ENCODE peak calls at places on chromosomes 2 and 18, in seven cellular contexts. One of them, this sample, is unnamed.

GRCh38 chr2:173909846-173910245 is 55.3 kb downstream of the SP3 start:
- ATAC-seq in Panc1: no peak
- ATAC-seq in GM23338: no peak
- ATAC-seq in upper lobe of left lung: no peak
- ATAC-seq in K562: no peak
- ATAC-seq in GM12878: no peak
- ATAC-seq in HCT116: no peak
- ATAC-seq in this sample: no peak

GRCh38 chr2:162890690-162891311 is 52.2 kb upstream of the KCNH7 start:
- ATAC-seq in HCT116: peak; percentile 74
- ATAC-seq in Panc1: peak; percentile 90
- ATAC-seq in upper lobe of left lung: peak; percentile 66
- ATAC-seq in GM12878: peak; percentile 88
- ATAC-seq in GM23338: peak; percentile 53
- ATAC-seq in K562: peak; percentile 58
- ATAC-seq in this sample: no peak

GRCh38 chr2:232871835-232872736 is 2.0 kb downstream of the SNORC start:
- ATAC-seq in GM23338: no peak
- ATAC-seq in K562: no peak
- ATAC-seq in HCT116: no peak
- ATAC-seq in GM12878: no peak
- ATAC-seq in Panc1: no peak
- ATAC-seq in upper lobe of left lung: no peak
- ATAC-seq in this sample: no peak

GRCh38 chr18:13672657-13673056 is 53.7 kb downstream of the FAM210A start:
- ATAC-seq in K562: no peak
- ATAC-seq in upper lobe of left lung: no peak
- ATAC-seq in GM12878: no peak
- ATAC-seq in Panc1: no peak
- ATAC-seq in GM23338: no peak
- ATAC-seq in HCT116: no peak
- ATAC-seq in this sample: no peak

GRCh38 chr18:42707080-42707479 is 408.4 kb downstream of the RIT2 start:
- ATAC-seq in GM23338: no peak
- ATAC-seq in K562: no peak
- ATAC-seq in HCT116: no peak
- ATAC-seq in Panc1: no peak
- ATAC-seq in GM12878: no peak
- ATAC-seq in upper lobe of left lung: no peak
- ATAC-seq in this sample: no peak

GRCh38 chr18:76493213-76494107 is 1.6 kb downstream of the ZNF516 start:
- ATAC-seq in Panc1: no peak
- ATAC-seq in GM12878: peak; percentile 16
- ATAC-seq in HCT116: no peak
- ATAC-seq in GM23338: no peak
- ATAC-seq in upper lobe of left lung: peak; percentile 29
- ATAC-seq in K562: peak; percentile 50
- ATAC-seq in this sample: no peak

GRCh38 chr2:207876834-207877535 is 107.3 kb upstream of the FZD5 start:
- ATAC-seq in upper lobe of left lung: no peak
- ATAC-seq in Panc1: no peak
- ATAC-seq in K562: no peak
- ATAC-seq in GM23338: peak; percentile 63
- ATAC-seq in HCT116: no peak
- ATAC-seq in GM12878: no peak
- ATAC-seq in this sample: no peak

GRCh38 chr2:16063251-16063850 is 123.0 kb downstream of the MYCN start:
- ATAC-seq in GM12878: no peak
- ATAC-seq in Panc1: no peak
- ATAC-seq in GM23338: no peak
- ATAC-seq in K562: no peak
- ATAC-seq in upper lobe of left lung: no peak
- ATAC-seq in HCT116: no peak
- ATAC-seq in this sample: no peak

GRCh38 chr2:17799301-17800126 is 16.7 kb upstream of the MSGN1 start:
- ATAC-seq in upper lobe of left lung: no peak
- ATAC-seq in Panc1: no peak
- ATAC-seq in HCT116: no peak
- ATAC-seq in K562: no peak
- ATAC-seq in GM23338: no peak
- ATAC-seq in GM12878: peak; percentile 52
- ATAC-seq in this sample: no peak

GRCh38 chr2:174788291-174788929 is 24.1 kb upstream of the CHRNA1 start:
- ATAC-seq in GM12878: no peak
- ATAC-seq in HCT116: peak; percentile 88
- ATAC-seq in Panc1: no peak
- ATAC-seq in GM23338: peak; percentile 64
- ATAC-seq in K562: peak; percentile 92
- ATAC-seq in upper lobe of left lung: no peak
- ATAC-seq in this sample: no peak

GRCh38 chr2:213157242-213157641 is 5.8 kb upstream of the IKZF2 start:
- ATAC-seq in upper lobe of left lung: no peak
- ATAC-seq in GM12878: peak; percentile 80
- ATAC-seq in HCT116: no peak
- ATAC-seq in GM23338: no peak
- ATAC-seq in K562: no peak
- ATAC-seq in Panc1: no peak
- ATAC-seq in this sample: no peak

GRCh38 chr2:174325932-174326879 is 8.5 kb upstream of the SP9 start:
- ATAC-seq in upper lobe of left lung: peak; percentile 60
- ATAC-seq in K562: peak; percentile 87
- ATAC-seq in Panc1: peak; percentile 57
- ATAC-seq in HCT116: no peak
- ATAC-seq in GM12878: peak; percentile 53
- ATAC-seq in GM23338: peak; percentile 43
- ATAC-seq in this sample: peak; percentile 19

GRCh38 chr2:1601471-1602358 is 142.6 kb downstream of the PXDN start:
- ATAC-seq in HCT116: no peak
- ATAC-seq in Panc1: peak; percentile 3
- ATAC-seq in upper lobe of left lung: no peak
- ATAC-seq in GM12878: no peak
- ATAC-seq in K562: no peak
- ATAC-seq in GM23338: no peak
- ATAC-seq in this sample: peak; percentile 18

GRCh38 chr2:37645836-37646235 is 25.6 kb downstream of the CDC42EP3 start:
- ATAC-seq in upper lobe of left lung: no peak
- ATAC-seq in GM23338: no peak
- ATAC-seq in K562: peak; percentile 93
- ATAC-seq in HCT116: no peak
- ATAC-seq in GM12878: no peak
- ATAC-seq in Panc1: peak; percentile 21
- ATAC-seq in this sample: no peak

GRCh38 chr2:130853391-130853790 is 16.7 kb downstream of the ARHGEF4 start:
- ATAC-seq in upper lobe of left lung: no peak
- ATAC-seq in GM12878: no peak
- ATAC-seq in GM23338: peak; percentile 19
- ATAC-seq in K562: no peak
- ATAC-seq in Panc1: no peak
- ATAC-seq in HCT116: no peak
- ATAC-seq in this sample: no peak
- H3K27ac ChIP-seq in upper lobe of left lung: no peak overlapping the region
- H3K27ac ChIP-seq in GM12878: no peak overlapping the region
- H3K27ac ChIP-seq in GM23338: no peak overlapping the region
- H3K27ac ChIP-seq in K562: no peak overlapping the region
- H3K27ac ChIP-seq in Panc1: no peak overlapping the region
- H3K27ac ChIP-seq in HCT116: no peak overlapping the region
- H3K27ac ChIP-seq in this sample: no peak overlapping the region

GRCh38 chr2:217919781-217920351 is 82.9 kb downstream of the TNS1 start:
- ATAC-seq in upper lobe of left lung: no peak
- ATAC-seq in HCT116: no peak
- ATAC-seq in Panc1: no peak
- ATAC-seq in GM12878: no peak
- ATAC-seq in GM23338: peak; percentile 6
- ATAC-seq in K562: no peak
- ATAC-seq in this sample: peak; percentile 17
- TF ChIP-seq POLR2AphosphoS5 in upper lobe of left lung: peak; percentile 52
- TF ChIP-seq POLR2AphosphoS5 in HCT116: no peak
- TF ChIP-seq POLR2AphosphoS5 in Panc1: no peak
- TF ChIP-seq POLR2AphosphoS5 in GM12878: no peak
- TF ChIP-seq POLR2AphosphoS5 in GM23338: no peak
- TF ChIP-seq POLR2AphosphoS5 in K562: no peak
- TF ChIP-seq POLR2AphosphoS5 in this sample: peak; percentile 88

GRCh38 chr2:136167721-136168470 is 49.9 kb upstream of the CXCR4 start:
- ATAC-seq in upper lobe of left lung: no peak
- ATAC-seq in HCT116: no peak
- ATAC-seq in Panc1: no peak
- ATAC-seq in GM23338: no peak
- ATAC-seq in K562: no peak
- ATAC-seq in GM12878: no peak
- ATAC-seq in this sample: no peak

GRCh38 chr2:136168605-136169210 is 50.8 kb upstream of the CXCR4 start:
- ATAC-seq in K562: no peak
- ATAC-seq in Panc1: no peak
- ATAC-seq in GM23338: no peak
- ATAC-seq in upper lobe of left lung: no peak
- ATAC-seq in GM12878: no peak
- ATAC-seq in HCT116: no peak
- ATAC-seq in this sample: no peak

GRCh38 chr2:136173126-136173525 is 55.2 kb upstream of the CXCR4 start:
- ATAC-seq in K562: no peak
- ATAC-seq in GM23338: no peak
- ATAC-seq in HCT116: no peak
- ATAC-seq in GM12878: no peak
- ATAC-seq in upper lobe of left lung: no peak
- ATAC-seq in Panc1: no peak
- ATAC-seq in this sample: no peak

GRCh38 chr2:136175466-136175865 is 57.5 kb upstream of the CXCR4 start:
- ATAC-seq in upper lobe of left lung: no peak
- ATAC-seq in Panc1: no peak
- ATAC-seq in K562: no peak
- ATAC-seq in HCT116: no peak
- ATAC-seq in GM23338: no peak
- ATAC-seq in GM12878: no peak
- ATAC-seq in this sample: no peak

DNA sequence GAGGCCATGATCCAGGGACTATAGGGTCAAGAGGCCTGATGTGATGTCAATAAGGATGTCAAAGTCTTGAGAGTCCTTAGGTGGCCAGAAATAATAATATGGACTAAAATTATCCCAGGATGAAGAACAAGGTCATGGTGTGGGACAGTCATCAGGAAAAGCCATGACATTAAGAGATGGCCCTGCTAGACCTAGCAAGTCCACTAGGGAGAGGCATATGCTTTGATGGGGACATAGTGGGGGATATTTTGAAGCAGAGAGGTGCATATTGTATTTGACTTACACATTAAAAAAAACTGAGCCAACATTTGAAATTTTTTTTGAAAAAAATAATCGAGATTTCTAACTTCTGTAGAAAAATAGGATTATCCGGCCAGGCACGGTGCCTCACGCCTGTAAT is 53.3 kb upstream of the CXCR4 start:
- ATAC-seq in GM12878: peak; percentile 73
- ATAC-seq in GM23338: no peak
- ATAC-seq in Panc1: no peak
- ATAC-seq in HCT116: no peak
- ATAC-seq in upper lobe of left lung: no peak
- ATAC-seq in K562: peak; percentile 57
- ATAC-seq in this sample: no peak
- TF ChIP-seq CTCF in GM12878: peak; percentile 36
- TF ChIP-seq CTCF in GM23338: no peak
- TF ChIP-seq CTCF in Panc1: no peak
- TF ChIP-seq CTCF in HCT116: peak; percentile 7
- TF ChIP-seq CTCF in upper lobe of left lung: no peak
- TF ChIP-seq CTCF in K562: no peak
- TF ChIP-seq CTCF in this sample: no peak

DNA sequence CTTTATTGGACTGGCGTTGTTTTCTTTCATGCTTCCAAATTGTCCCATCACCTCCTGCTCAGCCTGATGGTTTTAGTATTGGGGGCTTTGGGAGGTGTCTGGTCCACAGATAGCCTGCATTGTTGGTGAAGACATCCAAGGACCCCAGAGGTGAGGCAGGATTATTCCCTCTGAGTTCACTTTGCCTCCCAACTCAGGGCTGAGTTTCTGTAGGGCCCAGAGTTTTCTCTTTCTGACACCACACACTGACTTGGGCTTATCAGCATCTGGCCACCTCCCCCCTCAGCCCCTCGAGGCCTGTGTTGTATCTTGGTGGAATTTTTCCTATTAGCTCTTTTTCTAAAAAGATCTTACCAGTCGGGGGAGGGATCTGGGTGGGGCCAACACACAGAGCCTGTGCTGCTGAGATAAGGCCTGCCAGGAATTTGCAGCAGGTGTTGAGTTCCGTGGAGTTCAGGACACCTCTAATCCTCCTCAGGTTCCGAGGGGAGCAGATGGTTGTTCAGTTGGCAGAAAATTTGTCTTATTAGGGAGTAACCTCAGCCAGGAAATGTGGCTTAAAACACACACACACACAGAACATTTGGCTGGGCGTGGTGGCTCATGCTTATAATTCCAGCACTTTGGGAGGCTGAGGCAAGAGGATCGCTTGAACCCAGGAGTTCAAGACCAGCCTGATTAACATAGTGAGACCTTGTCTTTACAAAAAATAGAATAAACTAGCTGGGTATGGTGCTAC is 7.3 kb downstream of the EMILIN2 start:
- ATAC-seq in Panc1: no peak
- ATAC-seq in K562: peak; percentile 89
- ATAC-seq in GM23338: peak; percentile 39
- ATAC-seq in upper lobe of left lung: no peak
- ATAC-seq in GM12878: no peak
- ATAC-seq in HCT116: no peak
- ATAC-seq in this sample: no peak
- H3K27ac ChIP-seq in Panc1: no peak overlapping the region
- H3K27ac ChIP-seq in K562: peak overlapping the region; percentile 72
- H3K27ac ChIP-seq in GM23338: no peak overlapping the region
- H3K27ac ChIP-seq in upper lobe of left lung: no peak overlapping the region
- H3K27ac ChIP-seq in GM12878: no peak overlapping the region
- H3K27ac ChIP-seq in HCT116: no peak overlapping the region
- H3K27ac ChIP-seq in this sample: peak overlapping the region; percentile 32

GRCh38 chr2:128302744-128303067 is 16.0 kb downstream of the HS6ST1 start:
- ATAC-seq in GM12878: no peak
- ATAC-seq in upper lobe of left lung: no peak
- ATAC-seq in HCT116: no peak
- ATAC-seq in GM23338: no peak
- ATAC-seq in K562: no peak
- ATAC-seq in Panc1: no peak
- ATAC-seq in this sample: no peak

GRCh38 chr2:128300621-128301020 is 18.0 kb downstream of the HS6ST1 start:
- ATAC-seq in upper lobe of left lung: no peak
- ATAC-seq in GM23338: no peak
- ATAC-seq in K562: no peak
- ATAC-seq in GM12878: no peak
- ATAC-seq in HCT116: no peak
- ATAC-seq in Panc1: no peak
- ATAC-seq in this sample: no peak

GRCh38 chr2:128301021-128301420 is 17.6 kb downstream of the HS6ST1 start:
- ATAC-seq in K562: no peak
- ATAC-seq in GM12878: no peak
- ATAC-seq in GM23338: no peak
- ATAC-seq in Panc1: no peak
- ATAC-seq in upper lobe of left lung: no peak
- ATAC-seq in HCT116: no peak
- ATAC-seq in this sample: no peak

GRCh38 chr2:128302011-128302743 is 16.5 kb downstream of the HS6ST1 start:
- ATAC-seq in K562: no peak
- ATAC-seq in GM12878: no peak
- ATAC-seq in GM23338: no peak
- ATAC-seq in HCT116: no peak
- ATAC-seq in upper lobe of left lung: no peak
- ATAC-seq in Panc1: peak; percentile 4
- ATAC-seq in this sample: no peak

GRCh38 chr2:128301501-128301966 is 17.1 kb downstream of the HS6ST1 start:
- ATAC-seq in Panc1: peak; percentile 13
- ATAC-seq in GM23338: no peak
- ATAC-seq in HCT116: no peak
- ATAC-seq in K562: no peak
- ATAC-seq in GM12878: no peak
- ATAC-seq in upper lobe of left lung: peak; percentile 44
- ATAC-seq in this sample: peak; percentile 67
- TF ChIP-seq POLR2AphosphoS5 in Panc1: no peak
- TF ChIP-seq POLR2AphosphoS5 in GM23338: no peak
- TF ChIP-seq POLR2AphosphoS5 in HCT116: no peak
- TF ChIP-seq POLR2AphosphoS5 in K562: no peak
- TF ChIP-seq POLR2AphosphoS5 in GM12878: no peak
- TF ChIP-seq POLR2AphosphoS5 in upper lobe of left lung: no peak
- TF ChIP-seq POLR2AphosphoS5 in this sample: peak; percentile 89